ENCODE peak calls at places on chromosomes 4 and X, in eight cellular contexts. K is SW480; M is kidney epithelial cell; P is activated CD4-positive, alpha-beta T cell treated with anti-CD3 and anti-CD28 coated beads for 1 hour; C is CD4-positive, alpha-beta memory T cell; A is fibroblast of gingiva; F is SHP77 treated with DMSO at 0.1 percent for 48 hours; R is H4. L is an unnamed sample.

GRCh38 chr4:109238746-109239145 is 63.7 kb downstream of the COL25A1 start:
- DNase-seq in R (no peak), A (no peak), M (no peak), K (no peak), P (no peak), F (no peak), C (no peak), L (no peak)

GRCh38 chr4:87058272-87059073 is 123.7 kb downstream of the AFF1 start:
- DNase-seq in R (peak), A (no peak), P (no peak), C (no peak), M (no peak), F (no peak), K (peak), L (no peak)

GRCh38 chrX:135345328-135345645 is 36.0 kb downstream of the ETDC start:
- DNase-seq in R (peak), K (no peak), P (no peak), F (peak), M (no peak), C (no peak), A (peak), L (no peak)

GRCh38 chr4:184250795-184251679 is 33.4 kb upstream of the ENPP6 start:
- DNase-seq in K (peak), C (peak), A (peak), P (no peak), R (peak), F (peak), M (no peak), L (no peak)

GRCh38 chr4:118849867-118850812 is 14.2 kb upstream of the SEC24D start:
- DNase-seq in K (peak), M (no peak), R (peak), A (no peak), C (peak), F (no peak), P (no peak), L (no peak)

GRCh38 chrX:107571296-107571998 is 56.9 kb upstream of the PRPS1 start:
- DNase-seq in P (no peak), K (peak), M (peak), R (peak), A (peak), F (no peak), C (no peak), L (peak)

GRCh38 chrX:67614414-67614813 is 70.6 kb downstream of the AR start:
- DNase-seq in F (no peak), R (peak), A (peak), M (no peak), P (no peak), C (no peak), K (no peak), L (no peak)

GRCh38 chr4:151922306-151922705 is 161.5 kb upstream of the GATB start:
- DNase-seq in A (no peak), R (no peak), P (no peak), K (no peak), M (no peak), F (no peak), C (no peak), L (no peak)

GRCh38 chr4:3442959-3443749 is 1.4 kb downstream of the HGFAC start:
- DNase-seq in P (peak), M (no peak), R (peak), A (no peak), C (peak), K (peak), F (no peak), L (no peak)

GRCh38 chrX:13571136-13571535 is 1.7 kb downstream of the EGFL6 start:
- DNase-seq in K (no peak), R (no peak), P (no peak), A (no peak), M (no peak), C (no peak), F (no peak), L (no peak)

GRCh38 chrX:45781901-45782553 is 581.4 kb upstream of the DIPK2B start:
- DNase-seq in R (peak), P (no peak), K (peak), M (no peak), F (no peak), C (peak), A (peak), L (no peak)

GRCh38 chrX:30538271-30538670 is 39.3 kb downstream of the TASL start:
- DNase-seq in M (no peak), R (no peak), F (no peak), A (no peak), C (no peak), P (no peak), K (no peak), L (no peak)

GRCh38 chrX:74162199-74162598 is 141.8 kb upstream of the ZCCHC13 start:
- DNase-seq in P (no peak), M (no peak), K (no peak), F (no peak), C (no peak), A (no peak), R (no peak), L (no peak)

GRCh38 chr4:73944061-73944875 is 37.6 kb downstream of the PF4 start:
- DNase-seq in F (no peak), C (no peak), A (no peak), K (no peak), R (no peak), P (no peak), M (no peak), L (no peak)

GRCh38 chr4:62232755-62233280 is 1032.7 kb downstream of the ADGRL3 start:
- DNase-seq in P (no peak), M (no peak), C (no peak), A (no peak), K (no peak), F (no peak), R (no peak), L (no peak)

GRCh38 chr4:156422576-156422975 is 468.9 kb upstream of the CTSO start:
- DNase-seq in A (peak), C (no peak), M (no peak), F (no peak), K (no peak), R (no peak), P (no peak), L (no peak)

GRCh38 chrX:35442421-35442820 is 355.7 kb upstream of the MAGEB16 start:
- DNase-seq in C (no peak), F (no peak), P (no peak), A (no peak), K (no peak), M (no peak), R (no peak), L (no peak)

GRCh38 chr4:123505457-123506310 is 109.1 kb downstream of the SPRY1 start:
- DNase-seq in F (peak), A (peak), M (peak), R (peak), P (no peak), C (no peak), K (peak), L (no peak)

GRCh38 chr4:148030486-148030885 is 298.6 kb downstream of the ARHGAP10 start:
- DNase-seq in F (no peak), P (no peak), M (no peak), K (peak), C (no peak), R (no peak), A (peak), L (no peak)

GRCh38 chrX:109774706-109775105 is 41.6 kb upstream of the ACSL4 start:
- DNase-seq in K (no peak), F (no peak), A (peak), P (no peak), C (no peak), R (no peak), M (peak), L (peak)

GRCh38 chr4:157265281-157265680 is 44.8 kb downstream of the GRIA2 start:
- DNase-seq in A (no peak), C (no peak), K (no peak), P (no peak), M (no peak), R (peak), F (no peak), L (peak)

GRCh38 chrX:97155809-97156208 is 272.1 kb downstream of the RPA4 start:
- DNase-seq in C (no peak), M (no peak), K (no peak), F (no peak), A (no peak), P (no peak), R (no peak), L (no peak)

GRCh38 chr4:153634737-153635353 is 49.2 kb upstream of the TLR2 start:
- DNase-seq in A (peak), F (no peak), M (no peak), R (peak), K (peak), C (peak), P (no peak), L (no peak)

GRCh38 chr4:6420036-6420435 is 52.4 kb downstream of the PPP2R2C start:
- DNase-seq in C (no peak), M (no peak), K (no peak), P (no peak), F (no peak), A (no peak), R (no peak), L (no peak)

GRCh38 chr4:137861682-137862081 is 329.4 kb upstream of the PCDH18 start:
- DNase-seq in A (peak), C (no peak), F (no peak), K (no peak), M (no peak), R (no peak), P (no peak), L (peak)

GRCh38 chrX:42432552-42432951 is 345.4 kb downstream of the PPP1R2C start:
- DNase-seq in P (no peak), R (no peak), K (peak), A (no peak), C (no peak), M (no peak), F (no peak), L (no peak)

GRCh38 chrX:75781618-75782017 is 3.4 kb downstream of the MAGEE2 start:
- DNase-seq in R (no peak), P (no peak), F (no peak), A (no peak), M (no peak), C (no peak), K (no peak), L (no peak)

L was measured in non-pigmented ciliary epithelial cell.